ENCODE peak calls at places on chromosomes 7 and 10, in eight cellular contexts. One of them, this sample, is unnamed.

GRCh38 chr10:46216836-46217748 is 69.7 kb upstream of the ANTXRL start:
- DNase-seq in gastrocnemius medialis: no peak
- DNase-seq in H1: no peak
- DNase-seq in ovary: no peak
- DNase-seq in Peyer's patch: no peak
- DNase-seq in esophagus squamous epithelium: no peak
- DNase-seq in HCT116: no peak
- DNase-seq in heart left ventricle: no peak
- DNase-seq in this sample: no peak

GRCh38 chr10:120486671-120487205 is 29.7 kb downstream of the PLPP4 start:
- DNase-seq in ovary: no peak
- DNase-seq in heart left ventricle: no peak
- DNase-seq in HCT116: no peak
- DNase-seq in esophagus squamous epithelium: no peak
- DNase-seq in Peyer's patch: no peak
- DNase-seq in gastrocnemius medialis: no peak
- DNase-seq in H1: no peak
- DNase-seq in this sample: no peak

GRCh38 chr10:117987242-117987909 is 59.4 kb downstream of the RAB11FIP2 start:
- DNase-seq in gastrocnemius medialis: no peak
- DNase-seq in HCT116: no peak
- DNase-seq in esophagus squamous epithelium: no peak
- DNase-seq in heart left ventricle: no peak
- DNase-seq in Peyer's patch: no peak
- DNase-seq in ovary: no peak
- DNase-seq in H1: no peak
- DNase-seq in this sample: no peak

GRCh38 chr7:134546903-134547737 is 1.8 kb upstream of the AKR1B15 start:
- DNase-seq in Peyer's patch: peak
- DNase-seq in ovary: peak
- DNase-seq in esophagus squamous epithelium: no peak
- DNase-seq in HCT116: peak
- DNase-seq in gastrocnemius medialis: peak
- DNase-seq in heart left ventricle: peak
- DNase-seq in H1: no peak
- DNase-seq in this sample: peak

GRCh38 chr7:30351724-30352123 is 67.3 kb downstream of the ZNRF2 start:
- DNase-seq in ovary: no peak
- DNase-seq in H1: no peak
- DNase-seq in heart left ventricle: no peak
- DNase-seq in esophagus squamous epithelium: no peak
- DNase-seq in HCT116: no peak
- DNase-seq in gastrocnemius medialis: no peak
- DNase-seq in Peyer's patch: no peak
- DNase-seq in this sample: no peak

GRCh38 chr10:91798736-91799579 is 732 bp downstream of the TNKS2 start:
- DNase-seq in ovary: no peak
- DNase-seq in H1: no peak
- DNase-seq in HCT116: peak
- DNase-seq in heart left ventricle: no peak
- DNase-seq in Peyer's patch: no peak
- DNase-seq in esophagus squamous epithelium: no peak
- DNase-seq in gastrocnemius medialis: no peak
- DNase-seq in this sample: peak

GRCh38 chr10:6053816-6054581 is 8.2 kb downstream of the IL2RA start:
- DNase-seq in H1: no peak
- DNase-seq in esophagus squamous epithelium: no peak
- DNase-seq in ovary: no peak
- DNase-seq in gastrocnemius medialis: peak
- DNase-seq in heart left ventricle: peak
- DNase-seq in Peyer's patch: peak
- DNase-seq in HCT116: no peak
- DNase-seq in this sample: no peak

GRCh38 chr7:100765250-100765649 is 31.9 kb downstream of the ZAN start:
- DNase-seq in heart left ventricle: no peak
- DNase-seq in HCT116: no peak
- DNase-seq in esophagus squamous epithelium: no peak
- DNase-seq in H1: no peak
- DNase-seq in ovary: no peak
- DNase-seq in gastrocnemius medialis: no peak
- DNase-seq in Peyer's patch: no peak
- DNase-seq in this sample: no peak

GRCh38 chr10:49071221-49071761 is 44.0 kb downstream of the VSTM4 start:
- DNase-seq in HCT116: no peak
- DNase-seq in gastrocnemius medialis: no peak
- DNase-seq in heart left ventricle: no peak
- DNase-seq in H1: no peak
- DNase-seq in esophagus squamous epithelium: no peak
- DNase-seq in ovary: peak
- DNase-seq in Peyer's patch: no peak
- DNase-seq in this sample: no peak

GRCh38 chr10:44180321-44181154 is 204.4 kb downstream of the CXCL12 start:
- DNase-seq in gastrocnemius medialis: peak
- DNase-seq in heart left ventricle: peak
- DNase-seq in H1: no peak
- DNase-seq in HCT116: no peak
- DNase-seq in ovary: no peak
- DNase-seq in esophagus squamous epithelium: no peak
- DNase-seq in Peyer's patch: no peak
- DNase-seq in this sample: no peak

GRCh38 chr10:24981161-24981710 is 28.8 kb upstream of the PRTFDC1 start:
- DNase-seq in H1: no peak
- DNase-seq in Peyer's patch: no peak
- DNase-seq in HCT116: no peak
- DNase-seq in heart left ventricle: no peak
- DNase-seq in ovary: no peak
- DNase-seq in gastrocnemius medialis: no peak
- DNase-seq in esophagus squamous epithelium: no peak
- DNase-seq in this sample: no peak

GRCh38 chr10:80273523-80274170 is 15.8 kb downstream of the MAT1A start:
- DNase-seq in H1: no peak
- DNase-seq in heart left ventricle: no peak
- DNase-seq in esophagus squamous epithelium: no peak
- DNase-seq in Peyer's patch: no peak
- DNase-seq in HCT116: no peak
- DNase-seq in gastrocnemius medialis: no peak
- DNase-seq in ovary: no peak
- DNase-seq in this sample: no peak

GRCh38 chr7:4561775-4562174 is 120.3 kb upstream of the FOXK1 start:
- DNase-seq in Peyer's patch: no peak
- DNase-seq in HCT116: peak
- DNase-seq in esophagus squamous epithelium: no peak
- DNase-seq in H1: no peak
- DNase-seq in ovary: no peak
- DNase-seq in heart left ventricle: no peak
- DNase-seq in gastrocnemius medialis: no peak
- DNase-seq in this sample: no peak

GRCh38 chr10:125149278-125150047 is 10.9 kb downstream of the CTBP2 start:
- DNase-seq in gastrocnemius medialis: peak
- DNase-seq in HCT116: peak
- DNase-seq in esophagus squamous epithelium: no peak
- DNase-seq in H1: no peak
- DNase-seq in Peyer's patch: peak
- DNase-seq in heart left ventricle: peak
- DNase-seq in ovary: peak
- DNase-seq in this sample: peak

GRCh38 chr10:1074063-1074747 is 18.0 kb downstream of the WDR37 start:
- DNase-seq in heart left ventricle: no peak
- DNase-seq in esophagus squamous epithelium: no peak
- DNase-seq in HCT116: no peak
- DNase-seq in gastrocnemius medialis: no peak
- DNase-seq in H1: no peak
- DNase-seq in ovary: no peak
- DNase-seq in Peyer's patch: no peak
- DNase-seq in this sample: no peak

GRCh38 chr7:159022238-159022993 is 122.3 kb downstream of the VIPR2 start:
- DNase-seq in gastrocnemius medialis: no peak
- DNase-seq in heart left ventricle: no peak
- DNase-seq in ovary: no peak
- DNase-seq in H1: no peak
- DNase-seq in esophagus squamous epithelium: no peak
- DNase-seq in Peyer's patch: no peak
- DNase-seq in HCT116: no peak
- DNase-seq in this sample: peak

GRCh38 chr10:116836902-116837513 is 12.3 kb upstream of the ENO4 start:
- DNase-seq in ovary: no peak
- DNase-seq in heart left ventricle: no peak
- DNase-seq in Peyer's patch: no peak
- DNase-seq in esophagus squamous epithelium: no peak
- DNase-seq in HCT116: no peak
- DNase-seq in H1: no peak
- DNase-seq in gastrocnemius medialis: no peak
- DNase-seq in this sample: no peak

DNA sequence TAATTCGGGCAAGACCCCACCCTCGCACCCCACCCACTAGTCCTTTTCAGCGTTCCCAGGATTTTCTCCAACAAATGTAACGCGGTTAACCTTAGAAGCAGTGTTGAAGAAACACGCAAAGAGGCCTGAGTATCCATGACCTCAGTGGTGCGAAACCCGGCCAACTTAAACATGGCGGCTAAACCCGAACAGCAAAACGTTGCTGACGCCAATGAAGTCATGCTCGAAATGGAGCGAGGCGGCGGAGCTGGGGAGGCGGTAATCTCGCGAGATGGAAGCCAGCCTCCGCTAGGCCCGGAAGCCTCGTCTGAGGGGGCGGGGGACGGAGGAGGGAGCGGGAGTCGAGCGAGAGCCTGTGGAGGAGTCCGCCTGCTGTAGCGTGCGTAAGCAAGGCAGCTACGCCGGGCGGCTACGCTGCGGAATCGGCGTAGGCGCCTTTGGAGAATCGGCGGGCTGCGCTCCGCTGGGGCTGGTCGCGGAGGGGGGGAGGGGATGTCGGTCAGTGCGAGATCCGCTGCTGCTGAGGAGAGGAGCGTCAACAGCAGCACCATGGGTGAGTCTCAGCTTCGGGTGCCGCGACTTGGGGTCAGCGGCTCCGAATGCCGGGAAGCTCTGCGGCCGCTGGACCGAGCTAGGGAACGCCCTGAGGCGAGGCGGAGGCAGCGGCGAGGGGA is at the start of gene SEPTIN7:
- DNase-seq in H1: peak
- DNase-seq in gastrocnemius medialis: peak
- DNase-seq in HCT116: peak
- DNase-seq in heart left ventricle: peak
- DNase-seq in Peyer's patch: peak
- DNase-seq in ovary: peak
- DNase-seq in esophagus squamous epithelium: peak
- DNase-seq in this sample: peak
- TF ChIP-seq POLR2A in H1: peak
- TF ChIP-seq POLR2A in gastrocnemius medialis: peak
- TF ChIP-seq POLR2A in HCT116: peak
- TF ChIP-seq POLR2A in heart left ventricle: no peak
- TF ChIP-seq POLR2A in Peyer's patch: peak
- TF ChIP-seq POLR2A in ovary: peak
- TF ChIP-seq POLR2A in esophagus squamous epithelium: peak
- TF ChIP-seq POLR2A in this sample: peak

DNA sequence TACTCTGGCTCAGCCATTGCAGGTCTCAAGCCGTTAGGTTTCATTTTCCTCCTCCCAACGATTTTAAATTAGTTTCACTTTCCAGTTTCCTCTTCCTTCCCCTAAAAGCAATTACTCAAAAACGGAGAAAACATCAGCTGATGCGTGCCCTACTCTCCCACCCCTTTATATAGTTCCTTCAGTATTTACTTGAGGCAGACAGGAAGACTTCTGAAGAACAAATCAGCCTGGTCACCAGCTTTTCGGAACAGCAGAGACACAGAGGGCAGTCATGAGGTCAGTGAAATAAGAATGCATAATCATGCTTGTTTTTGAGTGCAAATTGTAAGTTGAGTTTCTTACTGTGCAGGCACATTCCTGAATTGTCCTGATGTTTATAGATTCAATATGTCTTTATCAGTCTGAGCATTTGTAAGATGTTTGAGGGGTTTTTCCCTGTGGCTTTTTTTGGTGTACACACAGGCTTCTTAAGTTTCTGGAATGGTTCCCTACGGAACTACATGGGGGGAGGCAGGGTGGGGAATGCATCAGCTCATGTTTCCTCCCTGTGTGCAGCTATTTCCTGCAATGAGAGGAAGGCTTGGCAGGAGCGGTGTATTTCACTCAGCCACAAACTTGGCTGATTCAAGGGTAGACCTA is at the start of gene IFIT3:
- DNase-seq in ovary: peak
- DNase-seq in esophagus squamous epithelium: no peak
- DNase-seq in gastrocnemius medialis: peak
- DNase-seq in Peyer's patch: no peak
- DNase-seq in H1: no peak
- DNase-seq in heart left ventricle: peak
- DNase-seq in HCT116: peak
- DNase-seq in this sample: peak
- TF ChIP-seq POLR2A in ovary: no peak
- TF ChIP-seq POLR2A in esophagus squamous epithelium: no peak
- TF ChIP-seq POLR2A in gastrocnemius medialis: peak
- TF ChIP-seq POLR2A in Peyer's patch: no peak
- TF ChIP-seq POLR2A in H1: no peak
- TF ChIP-seq POLR2A in heart left ventricle: no peak
- TF ChIP-seq POLR2A in HCT116: peak
- TF ChIP-seq POLR2A in this sample: peak

GRCh38 chr10:99787303-99787702 is 4.9 kb downstream of the ABCC2 start:
- DNase-seq in ovary: no peak
- DNase-seq in HCT116: no peak
- DNase-seq in esophagus squamous epithelium: no peak
- DNase-seq in Peyer's patch: no peak
- DNase-seq in gastrocnemius medialis: no peak
- DNase-seq in heart left ventricle: no peak
- DNase-seq in H1: no peak
- DNase-seq in this sample: no peak
- TF ChIP-seq POLR2A in ovary: no peak
- TF ChIP-seq POLR2A in HCT116: no peak
- TF ChIP-seq POLR2A in esophagus squamous epithelium: no peak
- TF ChIP-seq POLR2A in Peyer's patch: no peak
- TF ChIP-seq POLR2A in gastrocnemius medialis: no peak
- TF ChIP-seq POLR2A in heart left ventricle: no peak
- TF ChIP-seq POLR2A in H1: no peak
- TF ChIP-seq POLR2A in this sample: no peak

GRCh38 chr10:15169555-15170407 is 1.3 kb upstream of the NMT2 start:
- DNase-seq in esophagus squamous epithelium: no peak
- DNase-seq in Peyer's patch: no peak
- DNase-seq in HCT116: no peak
- DNase-seq in H1: no peak
- DNase-seq in ovary: no peak
- DNase-seq in gastrocnemius medialis: no peak
- DNase-seq in heart left ventricle: peak
- DNase-seq in this sample: peak

GRCh38 chr10:15168296-15168780 is at the start of gene NMT2:
- DNase-seq in heart left ventricle: peak
- DNase-seq in H1: peak
- DNase-seq in esophagus squamous epithelium: peak
- DNase-seq in Peyer's patch: peak
- DNase-seq in gastrocnemius medialis: peak
- DNase-seq in HCT116: peak
- DNase-seq in ovary: no peak
- DNase-seq in this sample: peak

GRCh38 chr10:15167411-15168295 is 840 bp downstream of the NMT2 start:
- DNase-seq in HCT116: peak
- DNase-seq in Peyer's patch: peak
- DNase-seq in H1: no peak
- DNase-seq in ovary: peak
- DNase-seq in esophagus squamous epithelium: peak
- DNase-seq in heart left ventricle: peak
- DNase-seq in gastrocnemius medialis: peak
- DNase-seq in this sample: peak

GRCh38 chr10:15166325-15166724 is 2.2 kb downstream of the NMT2 start:
- DNase-seq in H1: no peak
- DNase-seq in esophagus squamous epithelium: no peak
- DNase-seq in ovary: no peak
- DNase-seq in Peyer's patch: no peak
- DNase-seq in HCT116: no peak
- DNase-seq in gastrocnemius medialis: no peak
- DNase-seq in heart left ventricle: no peak
- DNase-seq in this sample: no peak

GRCh38 chr10:15168781-15169554 is 475 bp upstream of the NMT2 start:
- DNase-seq in Peyer's patch: peak
- DNase-seq in gastrocnemius medialis: peak
- DNase-seq in HCT116: peak
- DNase-seq in H1: peak
- DNase-seq in ovary: peak
- DNase-seq in esophagus squamous epithelium: peak
- DNase-seq in heart left ventricle: peak
- DNase-seq in this sample: peak
- TF ChIP-seq POLR2A in Peyer's patch: peak
- TF ChIP-seq POLR2A in gastrocnemius medialis: no peak
- TF ChIP-seq POLR2A in HCT116: no peak
- TF ChIP-seq POLR2A in H1: no peak
- TF ChIP-seq POLR2A in ovary: no peak
- TF ChIP-seq POLR2A in esophagus squamous epithelium: peak
- TF ChIP-seq POLR2A in heart left ventricle: no peak
- TF ChIP-seq POLR2A in this sample: no peak